ENCODE peak calls at places on chromosome 22, in eight cellular contexts. O, W, J, Q, P, F, Y and L are unnamed samples.

GRCh38 chr22:27748355-27749168 is 53.0 kb downstream of the MN1 start:
- DNase-seq in O (peak; percentile 76), W (peak; percentile 79), J (peak; percentile 77), Q (peak; percentile 36), P (peak; percentile 86), F (peak; percentile 68), Y (no peak), L (no peak)

GRCh38 chr22:25909988-25910387 is 168.0 kb downstream of the MYO18B start:
- DNase-seq in O (no peak), W (no peak), J (no peak), Q (no peak), P (no peak), F (no peak), Y (no peak), L (no peak)

GRCh38 chr22:35631597-35631996 is 14.5 kb upstream of the MB start:
- DNase-seq in O (peak; percentile 47), W (peak; percentile 54), J (peak; percentile 83), Q (no peak), P (no peak), F (no peak), Y (peak; percentile 30), L (no peak)

GRCh38 chr22:46528121-46528610 is 9.3 kb downstream of the CELSR1 start:
- DNase-seq in O (peak; percentile 99), W (peak; percentile 59), J (no peak), Q (no peak), P (peak; percentile 22), F (no peak), Y (no peak), L (no peak)

GRCh38 chr22:46758867-46759290 is 3.6 kb upstream of the TBC1D22A start:
- DNase-seq in O (peak; percentile 62), W (peak; percentile 82), J (peak; percentile 80), Q (no peak), P (peak; percentile 72), F (no peak), Y (peak; percentile 63), L (peak; percentile 42)

GRCh38 chr22:28773461-28773867 is 969 bp downstream of the CCDC117 start:
- DNase-seq in O (peak; percentile 47), W (peak; percentile 62), J (no peak), Q (no peak), P (peak; percentile 41), F (no peak), Y (no peak), L (no peak)

GRCh38 chr22:47837703-47838102 is 1075.3 kb downstream of the TBC1D22A start:
- DNase-seq in O (peak; percentile 3), W (peak; percentile 33), J (peak; percentile 66), Q (no peak), P (peak; percentile 2), F (no peak), Y (no peak), L (peak; percentile 44)

GRCh38 chr22:49010901-49011300 is 816.8 kb downstream of the BRD1 start:
- DNase-seq in O (no peak), W (no peak), J (no peak), Q (no peak), P (no peak), F (no peak), Y (no peak), L (no peak)

GRCh38 chr22:21861290-21861848 is 6.1 kb downstream of the MAPK1 start:
- DNase-seq in O (peak; percentile 57), W (no peak), J (no peak), Q (no peak), P (no peak), F (no peak), Y (no peak), L (no peak)

GRCh38 chr22:42303304-42304020 is 33.0 kb upstream of the TCF20 start:
- DNase-seq in O (no peak), W (no peak), J (peak; percentile 78), Q (no peak), P (no peak), F (no peak), Y (no peak), L (no peak)

GRCh38 chr22:17366830-17367229 is 2.4 kb upstream of the CECR2 start:
- DNase-seq in O (no peak), W (peak; percentile 48), J (peak; percentile 79), Q (no peak), P (no peak), F (no peak), Y (no peak), L (peak; percentile 55)

GRCh38 chr22:32341122-32341740 is 16.4 kb upstream of the RFPL3 start:
- DNase-seq in O (no peak), W (no peak), J (no peak), Q (no peak), P (no peak), F (peak; percentile 42), Y (no peak), L (no peak)

GRCh38 chr22:41256898-41257260 is 16.1 kb upstream of the CHADL start:
- DNase-seq in O (no peak), W (peak; percentile 14), J (peak; percentile 83), Q (no peak), P (peak; percentile 19), F (no peak), Y (no peak), L (no peak)

GRCh38 chr22:48866906-48867597 is 960.6 kb downstream of the BRD1 start:
- DNase-seq in O (no peak), W (no peak), J (no peak), Q (no peak), P (no peak), F (peak; percentile 56), Y (no peak), L (no peak)

GRCh38 chr22:38167988-38168407 is 13.6 kb downstream of the PLA2G6 start:
- DNase-seq in O (peak; percentile 63), W (peak; percentile 23), J (no peak), Q (no peak), P (no peak), F (no peak), Y (no peak), L (no peak)

GRCh38 chr22:38164578-38164953 is 17.1 kb downstream of the PLA2G6 start:
- DNase-seq in O (no peak), W (no peak), J (peak; percentile 31), Q (no peak), P (no peak), F (no peak), Y (no peak), L (no peak)

GRCh38 chr22:38162881-38163843 is 18.5 kb downstream of the PLA2G6 start:
- DNase-seq in O (no peak), W (no peak), J (peak; percentile 15), Q (no peak), P (no peak), F (no peak), Y (no peak), L (no peak)

GRCh38 chr22:38165929-38166593 is 15.6 kb downstream of the PLA2G6 start:
- DNase-seq in O (no peak), W (no peak), J (peak; percentile 12), Q (no peak), P (no peak), F (no peak), Y (no peak), L (no peak)

GRCh38 chr22:38163844-38164577 is 17.6 kb downstream of the PLA2G6 start:
- DNase-seq in O (no peak), W (no peak), J (peak; percentile 16), Q (no peak), P (no peak), F (no peak), Y (no peak), L (no peak)
- H3K4me3 ChIP-seq in O (no peak overlapping the region), W (no peak overlapping the region), J (no peak overlapping the region), Q (no peak overlapping the region), P (no peak overlapping the region), F (no peak overlapping the region), Y (no peak overlapping the region), L (no peak overlapping the region)

GRCh38 chr22:30245181-30245984 is 1.2 kb downstream of the LIF start:
- DNase-seq in O (no peak), W (no peak), J (peak; percentile 83), Q (no peak), P (no peak), F (no peak), Y (no peak), L (no peak)

GRCh38 chr22:30240541-30241417 is 5.8 kb downstream of the LIF start:
- DNase-seq in O (no peak), W (peak; percentile 57), J (no peak), Q (no peak), P (no peak), F (no peak), Y (no peak), L (no peak)

GRCh38 chr22:30241576-30242371 is 4.8 kb downstream of the LIF start:
- DNase-seq in O (no peak), W (no peak), J (peak; percentile 46), Q (no peak), P (peak; percentile 51), F (no peak), Y (no peak), L (no peak)

GRCh38 chr22:30245985-30246901 is at the start of gene LIF:
- DNase-seq in O (peak; percentile 46), W (peak; percentile 89), J (peak; percentile 89), Q (no peak), P (peak; percentile 74), F (no peak), Y (peak; percentile 55), L (no peak)

DNA sequence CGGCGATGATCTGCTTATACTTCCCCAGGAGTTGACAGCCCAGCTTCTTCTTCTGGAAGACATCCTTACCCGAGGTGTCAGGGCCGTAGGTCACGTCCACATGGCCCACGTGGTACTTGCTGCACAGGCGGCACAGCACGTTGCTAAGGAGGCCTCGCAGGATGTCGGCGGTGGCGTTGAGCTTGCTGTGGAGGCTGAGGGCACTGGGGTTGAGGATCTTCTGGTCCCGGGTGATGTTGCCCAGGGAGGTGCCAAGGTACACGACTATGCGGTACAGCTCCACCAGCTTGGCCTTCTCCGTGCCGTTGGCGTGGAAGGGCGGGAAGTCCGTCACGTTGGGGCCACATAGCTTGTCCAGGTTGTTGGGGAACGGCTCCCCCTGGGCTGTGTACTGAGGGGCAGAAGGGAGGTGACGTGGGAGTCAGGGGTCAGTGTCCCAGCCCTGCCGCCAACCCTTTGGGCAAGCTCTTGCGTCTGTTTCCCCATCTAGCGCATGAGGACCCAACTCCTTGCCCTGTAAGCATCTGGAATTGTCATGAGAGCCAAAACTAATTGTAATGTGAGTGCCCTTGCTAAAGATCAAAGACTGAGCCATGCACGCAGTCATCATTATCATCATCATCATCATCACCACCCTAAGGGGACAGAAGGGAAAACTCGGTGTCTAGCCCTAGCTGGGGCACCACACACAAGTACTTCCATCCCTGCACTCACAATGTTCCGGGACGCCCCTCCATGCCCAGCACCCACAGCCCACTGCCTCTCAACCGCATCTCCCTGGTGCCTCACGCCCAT is 2.7 kb downstream of the LIF start:
- DNase-seq in O (no peak), W (no peak), J (no peak), Q (no peak), P (no peak), F (no peak), Y (no peak), L (no peak)
- H3K4me3 ChIP-seq in O (no peak overlapping the region), W (peak overlapping the region; percentile 75), J (no peak overlapping the region), Q (no peak overlapping the region), P (no peak overlapping the region), F (no peak overlapping the region), Y (no peak overlapping the region), L (no peak overlapping the region)

DNA sequence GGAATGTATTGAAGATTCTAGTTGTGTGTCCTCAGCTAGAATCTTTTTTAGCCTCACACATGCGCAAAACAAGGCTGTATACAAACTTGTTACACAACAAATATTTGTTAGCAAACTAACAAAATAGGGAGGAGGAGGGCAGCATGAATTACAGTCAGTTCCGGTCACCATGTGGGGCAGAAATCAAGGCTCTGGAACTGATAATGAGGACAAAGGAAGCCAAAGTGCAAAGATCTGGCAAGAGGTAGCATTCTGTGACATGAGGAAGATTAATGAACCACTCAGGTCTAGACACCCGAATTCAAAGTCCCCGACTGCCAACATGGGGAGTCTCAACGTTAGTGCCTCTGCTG is 1.9 kb downstream of the SUN2 start:
- DNase-seq in O (no peak), W (no peak), J (no peak), Q (no peak), P (no peak), F (no peak), Y (no peak), L (no peak)
- H3K4me3 ChIP-seq in O (no peak overlapping the region), W (peak overlapping the region; percentile 65), J (no peak overlapping the region), Q (no peak overlapping the region), P (peak overlapping the region; percentile 68), F (peak overlapping the region; percentile 79), Y (peak overlapping the region; percentile 91), L (no peak overlapping the region)

GRCh38 chr22:50138988-50139387 is 31.5 kb upstream of the PANX2 start:
- DNase-seq in O (no peak), W (no peak), J (no peak), Q (no peak), P (no peak), F (no peak), Y (no peak), L (no peak)
- H3K4me3 ChIP-seq in O (no peak overlapping the region), W (no peak overlapping the region), J (no peak overlapping the region), Q (no peak overlapping the region), P (no peak overlapping the region), F (no peak overlapping the region), Y (no peak overlapping the region), L (no peak overlapping the region)